ENCODE peak calls at places on chromosomes 2 and 18, in seven cellular contexts. One of them, this sample, is unnamed.

GRCh38 chr18:13381907-13382682 is 163.5 kb downstream of the LDLRAD4 start:
- DNase-seq in adrenal gland: peak
- DNase-seq in A549: no peak
- DNase-seq in gastrocnemius medialis: peak
- DNase-seq in suprapubic skin: peak
- DNase-seq in breast epithelium: peak
- DNase-seq in prostate gland: peak
- DNase-seq in this sample: no peak

GRCh38 chr2:212032032-212032431 is 506.6 kb downstream of the ERBB4 start:
- DNase-seq in adrenal gland: no peak
- DNase-seq in A549: no peak
- DNase-seq in gastrocnemius medialis: no peak
- DNase-seq in suprapubic skin: no peak
- DNase-seq in breast epithelium: no peak
- DNase-seq in prostate gland: no peak
- DNase-seq in this sample: no peak

GRCh38 chr2:28422903-28423741 is 30.5 kb downstream of the FOSL2 start:
- DNase-seq in adrenal gland: no peak
- DNase-seq in A549: no peak
- DNase-seq in gastrocnemius medialis: no peak
- DNase-seq in suprapubic skin: no peak
- DNase-seq in breast epithelium: no peak
- DNase-seq in prostate gland: no peak
- DNase-seq in this sample: no peak

GRCh38 chr2:131063501-131064283 is 29.6 kb downstream of the FAM168B start:
- DNase-seq in adrenal gland: peak
- DNase-seq in A549: no peak
- DNase-seq in gastrocnemius medialis: no peak
- DNase-seq in suprapubic skin: no peak
- DNase-seq in breast epithelium: no peak
- DNase-seq in prostate gland: no peak
- DNase-seq in this sample: no peak

GRCh38 chr18:73613706-73614340 is 533.8 kb downstream of the FBXO15 start:
- DNase-seq in adrenal gland: no peak
- DNase-seq in A549: no peak
- DNase-seq in gastrocnemius medialis: no peak
- DNase-seq in suprapubic skin: no peak
- DNase-seq in breast epithelium: no peak
- DNase-seq in prostate gland: no peak
- DNase-seq in this sample: no peak

GRCh38 chr2:96927420-96928171 is 57.7 kb upstream of the SEMA4C start:
- DNase-seq in adrenal gland: no peak
- DNase-seq in A549: no peak
- DNase-seq in gastrocnemius medialis: peak
- DNase-seq in suprapubic skin: no peak
- DNase-seq in breast epithelium: peak
- DNase-seq in prostate gland: peak
- DNase-seq in this sample: no peak

GRCh38 chr2:170917957-170918356 is 11.1 kb upstream of the GORASP2 start:
- DNase-seq in adrenal gland: no peak
- DNase-seq in A549: no peak
- DNase-seq in gastrocnemius medialis: no peak
- DNase-seq in suprapubic skin: no peak
- DNase-seq in breast epithelium: no peak
- DNase-seq in prostate gland: no peak
- DNase-seq in this sample: no peak

GRCh38 chr2:61993422-61994024 is 88.0 kb downstream of the COMMD1 start:
- DNase-seq in adrenal gland: peak
- DNase-seq in A549: peak
- DNase-seq in gastrocnemius medialis: no peak
- DNase-seq in suprapubic skin: no peak
- DNase-seq in breast epithelium: no peak
- DNase-seq in prostate gland: no peak
- DNase-seq in this sample: peak

GRCh38 chr2:45935791-45936622 is 284.5 kb downstream of the PRKCE start:
- DNase-seq in adrenal gland: peak
- DNase-seq in A549: peak
- DNase-seq in gastrocnemius medialis: peak
- DNase-seq in suprapubic skin: peak
- DNase-seq in breast epithelium: peak
- DNase-seq in prostate gland: peak
- DNase-seq in this sample: peak

GRCh38 chr2:46334389-46335345 is 37.5 kb downstream of the EPAS1 start:
- DNase-seq in adrenal gland: peak
- DNase-seq in A549: no peak
- DNase-seq in gastrocnemius medialis: no peak
- DNase-seq in suprapubic skin: peak
- DNase-seq in breast epithelium: no peak
- DNase-seq in prostate gland: no peak
- DNase-seq in this sample: no peak

GRCh38 chr2:27049422-27050280 is 1.8 kb upstream of the AGBL5 start:
- DNase-seq in adrenal gland: no peak
- DNase-seq in A549: peak
- DNase-seq in gastrocnemius medialis: no peak
- DNase-seq in suprapubic skin: no peak
- DNase-seq in breast epithelium: no peak
- DNase-seq in prostate gland: peak
- DNase-seq in this sample: no peak

GRCh38 chr2:201228271-201228911 is 31.9 kb upstream of the CASP8 start:
- DNase-seq in adrenal gland: peak
- DNase-seq in A549: no peak
- DNase-seq in gastrocnemius medialis: no peak
- DNase-seq in suprapubic skin: no peak
- DNase-seq in breast epithelium: no peak
- DNase-seq in prostate gland: no peak
- DNase-seq in this sample: no peak

GRCh38 chr18:34787931-34788532 is 77.9 kb downstream of the DTNA start:
- DNase-seq in adrenal gland: peak
- DNase-seq in A549: peak
- DNase-seq in gastrocnemius medialis: peak
- DNase-seq in suprapubic skin: no peak
- DNase-seq in breast epithelium: no peak
- DNase-seq in prostate gland: peak
- DNase-seq in this sample: peak

GRCh38 chr18:58789856-58790255 is 74.8 kb upstream of the ZNF532 start:
- DNase-seq in adrenal gland: no peak
- DNase-seq in A549: no peak
- DNase-seq in gastrocnemius medialis: no peak
- DNase-seq in suprapubic skin: no peak
- DNase-seq in breast epithelium: no peak
- DNase-seq in prostate gland: no peak
- DNase-seq in this sample: no peak

GRCh38 chr2:44959855-44960254 is 18.4 kb downstream of the SIX3 start:
- DNase-seq in adrenal gland: no peak
- DNase-seq in A549: no peak
- DNase-seq in gastrocnemius medialis: no peak
- DNase-seq in suprapubic skin: peak
- DNase-seq in breast epithelium: no peak
- DNase-seq in prostate gland: no peak
- DNase-seq in this sample: no peak

DNA sequence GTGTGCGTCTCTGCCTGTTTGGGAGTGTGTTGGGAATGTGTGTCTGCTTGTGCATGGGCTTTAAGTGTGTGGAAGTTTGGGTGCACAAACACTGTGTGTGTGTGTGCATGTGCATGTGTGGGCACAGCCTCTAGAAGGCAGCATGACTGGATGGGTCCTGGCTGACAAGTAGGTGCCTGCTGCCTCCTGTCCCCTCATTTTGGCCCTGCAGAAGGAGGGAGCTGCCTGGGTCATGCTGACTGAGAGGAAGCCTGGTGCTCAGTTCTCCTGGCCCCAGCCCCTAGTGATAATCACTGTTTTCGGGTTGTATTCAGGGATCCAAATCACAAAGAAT is 34.1 kb downstream of the GLI2 start:
- DNase-seq in adrenal gland: no peak
- DNase-seq in A549: no peak
- DNase-seq in gastrocnemius medialis: no peak
- DNase-seq in suprapubic skin: no peak
- DNase-seq in breast epithelium: no peak
- DNase-seq in prostate gland: no peak
- DNase-seq in this sample: no peak
- TF ChIP-seq POLR2A in adrenal gland: no peak
- TF ChIP-seq POLR2A in A549: no peak
- TF ChIP-seq POLR2A in gastrocnemius medialis: no peak
- TF ChIP-seq POLR2A in suprapubic skin: no peak
- TF ChIP-seq POLR2A in breast epithelium: no peak
- TF ChIP-seq POLR2A in prostate gland: no peak
- TF ChIP-seq POLR2A in this sample: no peak

GRCh38 chr2:237694423-237695194 is 67.2 kb downstream of the LRRFIP1 start:
- DNase-seq in adrenal gland: no peak
- DNase-seq in A549: no peak
- DNase-seq in gastrocnemius medialis: no peak
- DNase-seq in suprapubic skin: no peak
- DNase-seq in breast epithelium: no peak
- DNase-seq in prostate gland: no peak
- DNase-seq in this sample: peak

GRCh38 chr2:237691200-237691907 is 64.0 kb downstream of the LRRFIP1 start:
- DNase-seq in adrenal gland: no peak
- DNase-seq in A549: no peak
- DNase-seq in gastrocnemius medialis: no peak
- DNase-seq in suprapubic skin: peak
- DNase-seq in breast epithelium: no peak
- DNase-seq in prostate gland: no peak
- DNase-seq in this sample: peak

GRCh38 chr2:237691908-237692600 is 64.7 kb downstream of the LRRFIP1 start:
- DNase-seq in adrenal gland: peak
- DNase-seq in A549: peak
- DNase-seq in gastrocnemius medialis: peak
- DNase-seq in suprapubic skin: peak
- DNase-seq in breast epithelium: peak
- DNase-seq in prostate gland: peak
- DNase-seq in this sample: peak

GRCh38 chr2:237693281-237694039 is 66.1 kb downstream of the LRRFIP1 start:
- DNase-seq in adrenal gland: no peak
- DNase-seq in A549: peak
- DNase-seq in gastrocnemius medialis: no peak
- DNase-seq in suprapubic skin: no peak
- DNase-seq in breast epithelium: no peak
- DNase-seq in prostate gland: no peak
- DNase-seq in this sample: peak

DNA sequence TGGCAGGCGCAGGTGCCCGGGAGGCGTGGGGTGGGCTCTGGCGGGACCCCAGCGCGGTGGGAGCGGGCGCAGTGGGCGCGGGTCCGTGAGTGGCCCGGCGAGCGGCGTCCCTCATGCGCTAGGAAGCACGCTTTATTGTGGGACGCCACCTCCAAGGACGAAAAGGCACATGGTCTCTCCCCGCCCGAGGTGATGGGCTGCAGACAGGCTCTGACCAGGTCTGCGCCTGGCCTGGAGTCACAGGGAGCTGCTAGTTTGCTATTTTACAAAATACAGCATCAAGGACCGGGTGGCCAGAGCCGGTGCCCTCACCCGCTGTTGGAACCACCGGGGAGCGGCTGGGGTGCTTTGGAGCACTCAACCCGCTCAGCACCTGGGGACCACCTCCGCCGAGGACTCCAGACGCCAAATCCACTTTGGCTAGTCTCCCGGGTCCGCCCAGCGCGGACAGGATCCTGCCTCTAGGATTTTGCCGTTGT is 65.3 kb downstream of the LRRFIP1 start:
- DNase-seq in adrenal gland: peak
- DNase-seq in A549: no peak
- DNase-seq in gastrocnemius medialis: no peak
- DNase-seq in suprapubic skin: peak
- DNase-seq in breast epithelium: peak
- DNase-seq in prostate gland: no peak
- DNase-seq in this sample: peak
- TF ChIP-seq POLR2A in adrenal gland: no peak
- TF ChIP-seq POLR2A in A549: no peak
- TF ChIP-seq POLR2A in gastrocnemius medialis: no peak
- TF ChIP-seq POLR2A in suprapubic skin: no peak
- TF ChIP-seq POLR2A in breast epithelium: no peak
- TF ChIP-seq POLR2A in prostate gland: no peak
- TF ChIP-seq POLR2A in this sample: no peak

GRCh38 chr2:109612991-109613921 is 510 bp downstream of the SEPTIN10 start:
- DNase-seq in adrenal gland: peak
- DNase-seq in A549: no peak
- DNase-seq in gastrocnemius medialis: no peak
- DNase-seq in suprapubic skin: no peak
- DNase-seq in breast epithelium: no peak
- DNase-seq in prostate gland: peak
- DNase-seq in this sample: no peak

GRCh38 chr2:109615637-109616144 is 1.5 kb downstream of the SOWAHC start:
- DNase-seq in adrenal gland: no peak
- DNase-seq in A549: no peak
- DNase-seq in gastrocnemius medialis: no peak
- DNase-seq in suprapubic skin: no peak
- DNase-seq in breast epithelium: no peak
- DNase-seq in prostate gland: no peak
- DNase-seq in this sample: no peak

GRCh38 chr2:109614715-109615636 is 812 bp downstream of the SOWAHC start:
- DNase-seq in adrenal gland: peak
- DNase-seq in A549: no peak
- DNase-seq in gastrocnemius medialis: no peak
- DNase-seq in suprapubic skin: peak
- DNase-seq in breast epithelium: no peak
- DNase-seq in prostate gland: no peak
- DNase-seq in this sample: no peak

GRCh38 chr2:109616184-109616583 is 2.0 kb downstream of the SOWAHC start:
- DNase-seq in adrenal gland: no peak
- DNase-seq in A549: no peak
- DNase-seq in gastrocnemius medialis: no peak
- DNase-seq in suprapubic skin: no peak
- DNase-seq in breast epithelium: no peak
- DNase-seq in prostate gland: no peak
- DNase-seq in this sample: no peak

GRCh38 chr2:109613922-109614714 is at the start of the genes SEPTIN10 and SOWAHC:
- DNase-seq in adrenal gland: peak
- DNase-seq in A549: peak
- DNase-seq in gastrocnemius medialis: peak
- DNase-seq in suprapubic skin: peak
- DNase-seq in breast epithelium: peak
- DNase-seq in prostate gland: peak
- DNase-seq in this sample: peak
- TF ChIP-seq POLR2A in adrenal gland: peak
- TF ChIP-seq POLR2A in A549: peak
- TF ChIP-seq POLR2A in gastrocnemius medialis: peak
- TF ChIP-seq POLR2A in suprapubic skin: peak
- TF ChIP-seq POLR2A in breast epithelium: peak
- TF ChIP-seq POLR2A in prostate gland: peak
- TF ChIP-seq POLR2A in this sample: no peak

DNA sequence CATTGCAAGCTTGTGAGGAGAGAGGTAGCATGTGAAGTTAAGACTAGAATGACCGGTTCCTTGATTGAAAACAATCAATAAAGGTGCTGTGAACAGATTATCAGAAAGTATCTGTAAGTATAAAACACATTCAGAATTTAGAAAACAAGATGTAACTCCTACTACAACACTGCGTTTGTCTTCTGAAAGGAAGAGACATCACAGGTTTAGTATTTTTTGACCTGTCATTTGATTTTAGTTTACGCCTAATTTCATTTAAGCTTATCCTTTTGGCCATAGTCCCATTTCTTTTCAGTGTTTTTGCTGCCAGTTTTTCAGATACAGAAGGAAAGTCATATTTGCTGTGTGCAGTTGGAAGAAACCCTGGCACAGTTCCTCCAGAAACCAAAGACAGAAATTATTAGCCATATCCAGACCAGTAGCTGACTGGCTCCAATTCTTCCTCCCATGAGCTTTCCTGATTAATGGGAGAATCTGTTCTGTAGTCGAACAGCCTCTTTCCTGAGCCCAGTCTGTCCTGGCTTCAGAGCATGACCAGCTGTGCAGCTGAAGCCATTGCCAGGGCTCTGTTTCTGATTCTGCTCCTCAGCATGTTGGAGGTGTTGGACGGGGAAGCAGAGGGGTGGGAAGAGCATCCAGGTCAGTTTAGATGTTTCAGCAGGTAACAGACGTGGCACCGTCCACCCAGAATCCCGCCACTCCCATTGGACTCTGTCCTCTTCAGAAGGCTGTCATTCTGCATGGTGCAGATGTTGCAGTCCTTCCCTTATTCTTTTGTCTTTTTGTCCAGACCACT is 61.0 kb downstream of the CRIM1 start:
- DNase-seq in adrenal gland: no peak
- DNase-seq in A549: no peak
- DNase-seq in gastrocnemius medialis: no peak
- DNase-seq in suprapubic skin: no peak
- DNase-seq in breast epithelium: no peak
- DNase-seq in prostate gland: no peak
- DNase-seq in this sample: no peak
- TF ChIP-seq POLR2A in adrenal gland: no peak
- TF ChIP-seq POLR2A in A549: no peak
- TF ChIP-seq POLR2A in gastrocnemius medialis: no peak
- TF ChIP-seq POLR2A in suprapubic skin: no peak
- TF ChIP-seq POLR2A in breast epithelium: no peak
- TF ChIP-seq POLR2A in prostate gland: no peak
- TF ChIP-seq POLR2A in this sample: no peak